ENCODE peak calls at places on chromosome 12, in six cellular contexts. M is foreskin fibroblast, N is endothelial cell, B is A549, C is NCI-H2107, X is hypothalamus. Y is an unnamed sample.
A peak's percentile ranks its signal among the peaks of the same experiment; 100 is the strongest.

GRCh38 chr12:79590751-79591150 is 100.0 kb downstream of the PAWR start:
- DNase-seq in N (no peak), C (no peak), B (no peak), X (no peak), M (no peak), Y (no peak)

GRCh38 chr12:111953455-111953854 is 59.5 kb downstream of the TMEM116 start:
- DNase-seq in C (no peak), X (no peak), B (no peak), M (peak; percentile 58), N (no peak), Y (no peak)

GRCh38 chr12:131643581-131644452 is 67.1 kb upstream of the SFSWAP start:
- DNase-seq in N (no peak), M (no peak), B (no peak), X (no peak), C (no peak), Y (no peak)

GRCh38 chr12:122322501-122322900 is 56.2 kb upstream of the VPS33A start:
- DNase-seq in B (no peak), C (no peak), X (no peak), N (no peak), M (peak; percentile 30), Y (no peak)

GRCh38 chr12:127613056-127613455 is 653.9 kb upstream of the TMEM132C start:
- DNase-seq in X (no peak), M (no peak), C (no peak), N (no peak), B (no peak), Y (no peak)

GRCh38 chr12:3076730-3077571 is at the start of gene TSPAN9:
- DNase-seq in N (peak; percentile 83), M (peak; percentile 83), X (peak; percentile 60), B (peak; percentile 74), C (no peak), Y (no peak)

GRCh38 chr12:114751712-114752111 is 67.7 kb upstream of the TBX3 start:
- DNase-seq in N (no peak), X (no peak), B (no peak), C (no peak), M (no peak), Y (no peak)

GRCh38 chr12:115324949-115325638 is 641.1 kb upstream of the TBX3 start:
- DNase-seq in X (peak; percentile 2), B (no peak), C (no peak), N (no peak), M (peak; percentile 41), Y (no peak)

GRCh38 chr12:80041071-80041470 is 58.3 kb upstream of the OTOGL start:
- DNase-seq in X (no peak), N (no peak), C (no peak), B (no peak), M (no peak), Y (no peak)

GRCh38 chr12:92519284-92519683 is 183.5 kb upstream of the PLEKHG7 start:
- DNase-seq in X (no peak), C (no peak), B (no peak), M (no peak), N (no peak), Y (no peak)

GRCh38 chr12:76967181-76967885 is 88.5 kb upstream of the CSRP2 start:
- DNase-seq in N (peak; percentile 9), C (no peak), X (no peak), B (no peak), M (no peak), Y (no peak)

GRCh38 chr12:111035578-111036301 is 115.4 kb upstream of the MYL2 start:
- DNase-seq in X (no peak), M (peak; percentile 5), B (no peak), C (no peak), N (peak; percentile 20), Y (no peak)

GRCh38 chr12:112855375-112855774 is 51.4 kb upstream of the OAS1 start:
- DNase-seq in M (no peak), N (no peak), X (no peak), C (no peak), B (peak; percentile 66), Y (no peak)

GRCh38 chr12:12823308-12823707 is 10.2 kb downstream of the DDX47 start:
- DNase-seq in X (no peak), B (peak; percentile 70), N (no peak), M (no peak), C (no peak), Y (no peak)

GRCh38 chr12:1932264-1932777 is 13.9 kb upstream of the CACNA2D4 start:
- DNase-seq in M (no peak), C (no peak), B (no peak), N (no peak), X (peak; percentile 58), Y (peak; percentile 7)

GRCh38 chr12:51994959-51995358 is 11.8 kb upstream of the TAMALIN start:
- DNase-seq in N (no peak), B (no peak), C (no peak), X (no peak), M (peak; percentile 70), Y (no peak)